ENCODE peak calls at places on chromosomes 16 and 17, in nine cellular contexts. N is NCI-H774; T is fibroblast of lung; H is cardiac muscle cell; Z is HTR-8/SVneo; Y is RWPE1; E is activated effector memory CD4-positive, alpha-beta T cell treated with anti-CD3 and anti-CD28 coated beads, Interleukin-2, amount 50 U/mL, for 16 hours; S is AG08395; P is activated CD4-positive, alpha-beta T cell treated with anti-CD3 and anti-CD28 coated beads for 4 hours. I is an unnamed sample.

GRCh38 chr16:89701425-89702406 is at the start of gene SPATA2L:
- DNase-seq in N (peak; percentile 78), T (peak; percentile 72), H (peak; percentile 82), Z (peak; percentile 92), Y (peak; percentile 98), E (peak; percentile 99), S (peak; percentile 92), P (peak; percentile 98), I (peak; percentile 99)

GRCh38 chr17:66747561-66748275 is 87.2 kb upstream of the CACNG5 start:
- DNase-seq in N (no peak), T (peak; percentile 89), H (peak; percentile 75), Z (no peak), Y (peak; percentile 72), E (no peak), S (peak; percentile 64), P (no peak), I (no peak)

GRCh38 chr17:76753061-76753961 is 15.4 kb downstream of the MFSD11 start:
- DNase-seq in N (no peak), T (no peak), H (no peak), Z (no peak), Y (no peak), E (peak; percentile 68), S (no peak), P (no peak), I (no peak)

GRCh38 chr16:67673712-67674580 is 7.3 kb downstream of the C16orf86 start:
- DNase-seq in N (no peak), T (no peak), H (peak; percentile 80), Z (no peak), Y (no peak), E (no peak), S (no peak), P (no peak), I (peak; percentile 72)

GRCh38 chr17:57311281-57312216 is 55.2 kb downstream of the MSI2 start:
- DNase-seq in N (peak; percentile 54), T (no peak), H (no peak), Z (no peak), Y (no peak), E (no peak), S (no peak), P (no peak), I (no peak)

GRCh38 chr17:80781851-80782277 is 209.8 kb upstream of the CHMP6 start:
- DNase-seq in N (no peak), T (no peak), H (no peak), Z (no peak), Y (no peak), E (peak; percentile 60), S (no peak), P (no peak), I (no peak)

GRCh38 chr16:35431829-35432663 is 1972.6 kb downstream of the TP53TG3F start:
- DNase-seq in N (no peak), T (no peak), H (no peak), Z (no peak), Y (no peak), E (no peak), S (no peak), P (no peak), I (no peak)

GRCh38 chr17:74875970-74876593 is 3.3 kb upstream of the FDXR start:
- DNase-seq in N (no peak), T (no peak), H (no peak), Z (no peak), Y (no peak), E (no peak), S (no peak), P (no peak), I (no peak)

GRCh38 chr16:814974-815373 is 14.4 kb upstream of the GNG13 start:
- DNase-seq in N (no peak), T (peak; percentile 71), H (peak; percentile 6), Z (peak; percentile 45), Y (no peak), E (no peak), S (peak; percentile 54), P (no peak), I (no peak)

GRCh38 chr17:29555840-29556239 is 11.0 kb downstream of the ABHD15 start:
- DNase-seq in N (no peak), T (no peak), H (no peak), Z (no peak), Y (no peak), E (no peak), S (no peak), P (no peak), I (no peak)

GRCh38 chr16:15810411-15810810 is 46.4 kb downstream of the MYH11 start:
- DNase-seq in N (no peak), T (peak; percentile 36), H (no peak), Z (no peak), Y (no peak), E (no peak), S (peak; percentile 38), P (no peak), I (no peak)

GRCh38 chr16:52383640-52384292 is 163.2 kb downstream of the TOX3 start:
- DNase-seq in N (peak; percentile 48), T (peak; percentile 1), H (peak; percentile 9), Z (no peak), Y (peak; percentile 58), E (no peak), S (no peak), P (no peak), I (no peak)

GRCh38 chr17:41324180-41325075 is 8.9 kb upstream of the KRTAP17-1 start:
- DNase-seq in N (peak; percentile 38), T (no peak), H (no peak), Z (peak; percentile 53), Y (peak; percentile 42), E (no peak), S (no peak), P (no peak), I (no peak)

GRCh38 chr16:86297391-86297790 is 212.9 kb upstream of the FOXF1 start:
- DNase-seq in N (no peak), T (peak; percentile 13), H (no peak), Z (no peak), Y (no peak), E (no peak), S (no peak), P (no peak), I (peak; percentile 28)

GRCh38 chr17:69434164-69434579 is 19.7 kb downstream of the MAP2K6 start:
- DNase-seq in N (peak; percentile 8), T (peak; percentile 57), H (peak; percentile 53), Z (no peak), Y (peak; percentile 31), E (no peak), S (no peak), P (no peak), I (no peak)

GRCh38 chr17:7132511-7133094 is 18.0 kb upstream of the ASGR2 start:
- DNase-seq in N (no peak), T (no peak), H (peak; percentile 40), Z (no peak), Y (no peak), E (peak; percentile 78), S (no peak), P (peak; percentile 57), I (peak; percentile 49)

GRCh38 chr17:71412803-71413202 is 708.0 kb upstream of the SOX9 start:
- DNase-seq in N (no peak), T (peak; percentile 99), H (peak; percentile 85), Z (peak; percentile 74), Y (peak; percentile 90), E (no peak), S (peak; percentile 92), P (no peak), I (no peak)

GRCh38 chr17:56108811-56109284 is 44.4 kb upstream of the ANKFN1 start:
- DNase-seq in N (no peak), T (no peak), H (no peak), Z (no peak), Y (no peak), E (no peak), S (no peak), P (no peak), I (no peak)

GRCh38 chr16:55297910-55298175 is 26.2 kb upstream of the IRX6 start:
- DNase-seq in N (no peak), T (peak; percentile 57), H (no peak), Z (no peak), Y (peak; percentile 76), E (no peak), S (peak; percentile 79), P (no peak), I (no peak)

GRCh38 chr17:38870259-38871165 is 654 bp downstream of the LASP1 start:
- DNase-seq in N (peak; percentile 68), T (peak; percentile 60), H (peak; percentile 67), Z (peak; percentile 62), Y (peak; percentile 69), E (peak; percentile 89), S (peak; percentile 60), P (peak; percentile 63), I (peak; percentile 91)

GRCh38 chr17:60604686-60605334 is 4.8 kb downstream of the PPM1D start:
- DNase-seq in N (no peak), T (peak; percentile 88), H (peak; percentile 59), Z (peak; percentile 54), Y (peak; percentile 29), E (no peak), S (peak; percentile 43), P (no peak), I (no peak)

GRCh38 chr16:28264656-28265055 is 27.7 kb upstream of the SBK1 start:
- DNase-seq in N (no peak), T (peak; percentile 4), H (peak; percentile 81), Z (peak; percentile 36), Y (peak; percentile 15), E (no peak), S (peak; percentile 29), P (no peak), I (no peak)